ENCODE peak calls at places on chromosomes 6 and 20, in four cellular contexts. K is H1, W is GM12878, C is sigmoid colon. L is an unnamed sample.

GRCh38 chr6:157732007-157732406 is 91.0 kb upstream of the SNX9 start:
- DNase-seq in K (peak), W (no peak), C (no peak), L (no peak)

GRCh38 chr20:21019831-21020655 is 86.1 kb downstream of the LINC00237 start:
- DNase-seq in K (peak), W (no peak), C (no peak), L (no peak)

GRCh38 chr6:37934276-37934675 is 114.7 kb downstream of the ZFAND3 start:
- DNase-seq in K (no peak), W (no peak), C (no peak), L (no peak)

GRCh38 chr20:31573555-31574295 is 31.4 kb upstream of the ID1 start:
- DNase-seq in K (no peak), W (no peak), C (peak), L (no peak)

GRCh38 chr6:156563710-156564109 is 213.5 kb upstream of the ARID1B start:
- DNase-seq in K (no peak), W (no peak), C (no peak), L (no peak)

GRCh38 chr6:45438849-45439406 is 61.2 kb upstream of the SUPT3H start:
- DNase-seq in K (no peak), W (no peak), C (no peak), L (no peak)

GRCh38 chr6:81204741-81205140 is 547.7 kb downstream of the TENT5A start:
- DNase-seq in K (no peak), W (no peak), C (no peak), L (no peak)

GRCh38 chr6:29251741-29252140 is 49.8 kb upstream of the OR14J1 start:
- DNase-seq in K (no peak), W (no peak), C (no peak), L (no peak)

GRCh38 chr6:100475554-100476325 is 11.0 kb upstream of the SIM1 start:
- DNase-seq in K (no peak), W (peak), C (no peak), L (no peak)

GRCh38 chr6:8057793-8058192 is 6.4 kb downstream of the BLOC1S5 start:
- DNase-seq in K (no peak), W (no peak), C (no peak), L (no peak)

GRCh38 chr6:90155114-90155513 is 141.5 kb downstream of the BACH2 start:
- DNase-seq in K (no peak), W (no peak), C (no peak), L (no peak)

GRCh38 chr6:158110986-158111385 is 57.1 kb downstream of the SERAC1 start:
- DNase-seq in K (no peak), W (no peak), C (no peak), L (no peak)

GRCh38 chr20:50872562-50873288 is 58.5 kb downstream of the ADNP start:
- DNase-seq in K (no peak), W (no peak), C (no peak), L (no peak)

GRCh38 chr6:20350215-20350614 is 51.5 kb upstream of the E2F3 start:
- DNase-seq in K (no peak), W (no peak), C (no peak), L (no peak)

GRCh38 chr6:12160350-12160749 is 129.8 kb upstream of the EDN1 start:
- DNase-seq in K (no peak), W (no peak), C (peak), L (no peak)

GRCh38 chr6:34558172-34558714 is 2.1 kb upstream of the SPDEF start:
- DNase-seq in K (no peak), W (no peak), C (no peak), L (no peak)

GRCh38 chr6:110116258-110116657 is 63.2 kb downstream of the WASF1 start:
- DNase-seq in K (no peak), W (no peak), C (no peak), L (no peak)

GRCh38 chr6:12555267-12555666 is 161.3 kb upstream of the PHACTR1 start:
- DNase-seq in K (no peak), W (no peak), C (no peak), L (no peak)

GRCh38 chr20:1326031-1326930 is 2.7 kb downstream of the SDCBP2 start:
- DNase-seq in K (no peak), W (no peak), C (peak), L (peak)

GRCh38 chr20:56440346-56441007 is 27.9 kb upstream of the RTF2 start:
- DNase-seq in K (no peak), W (peak), C (peak), L (no peak)

GRCh38 chr6:13478525-13478962 is 8.9 kb downstream of the GFOD1 start:
- DNase-seq in K (no peak), W (no peak), C (no peak), L (no peak)

GRCh38 chr6:137172734-137173431 is 561 bp downstream of the IL22RA2 start:
- DNase-seq in K (no peak), W (no peak), C (no peak), L (no peak)

GRCh38 chr20:52461602-52462001 is 270.0 kb upstream of the ZFP64 start:
- DNase-seq in K (no peak), W (no peak), C (no peak), L (no peak)

GRCh38 chr6:163533443-163533842 is 118.9 kb downstream of the QKI start:
- DNase-seq in K (no peak), W (no peak), C (no peak), L (no peak)

GRCh38 chr20:8131598-8132014 is 460 bp upstream of the PLCB1 start:
- DNase-seq in K (no peak), W (no peak), C (no peak), L (no peak)

GRCh38 chr6:156869986-156870398 is 92.8 kb downstream of the ARID1B start:
- DNase-seq in K (peak), W (no peak), C (no peak), L (no peak)

GRCh38 chr20:63942250-63943006 is 13.8 kb downstream of the UCKL1 start:
- DNase-seq in K (peak), W (no peak), C (peak), L (peak)

GRCh38 chr20:7029005-7029404 is 261.5 kb downstream of the BMP2 start:
- DNase-seq in K (no peak), W (no peak), C (no peak), L (no peak)

GRCh38 chr6:19515939-19516338 is 321.2 kb upstream of the ID4 start:
- DNase-seq in K (no peak), W (no peak), C (no peak), L (no peak)

GRCh38 chr6:151341481-151342195 is 49.7 kb downstream of the ZBTB2 start:
- DNase-seq in K (peak), W (no peak), C (no peak), L (no peak)

GRCh38 chr20:22810626-22811559 is 224.2 kb upstream of the SSTR4 start:
- DNase-seq in K (peak), W (no peak), C (no peak), L (no peak)

GRCh38 chr20:22248052-22248667 is 336.2 kb downstream of the FOXA2 start:
- DNase-seq in K (peak), W (no peak), C (no peak), L (no peak)

GRCh38 chr6:139392834-139393233 is 18.4 kb upstream of the CITED2 start:
- DNase-seq in K (no peak), W (peak), C (no peak), L (no peak)

GRCh38 chr6:33772114-33772830 is 16.7 kb downstream of the LEMD2 start:
- DNase-seq in K (no peak), W (no peak), C (no peak), L (no peak)

GRCh38 chr20:44627364-44628010 is 24.0 kb downstream of the ADA start:
- DNase-seq in K (no peak), W (no peak), C (no peak), L (no peak)

GRCh38 chr6:134381926-134382325 is 64.0 kb upstream of the SGK1 start:
- DNase-seq in K (no peak), W (no peak), C (no peak), L (no peak)

GRCh38 chr20:53769041-53769440 is 175.4 kb upstream of the ZNF217 start:
- DNase-seq in K (no peak), W (no peak), C (no peak), L (no peak)

GRCh38 chr20:61896058-61896961 is 169.4 kb downstream of the TAF4 start:
- DNase-seq in K (peak), W (no peak), C (no peak), L (peak)

GRCh38 chr6:57224769-57225515 is 2.8 kb upstream of the RAB23 start:
- DNase-seq in K (no peak), W (no peak), C (no peak), L (no peak)

GRCh38 chr6:57221191-57221935 is 744 bp downstream of the RAB23 start:
- DNase-seq in K (peak), W (no peak), C (peak), L (peak)

GRCh38 chr6:57220083-57220703 is 1.9 kb downstream of the RAB23 start:
- DNase-seq in K (no peak), W (no peak), C (no peak), L (no peak)

GRCh38 chr6:57222684-57223077 is 574 bp upstream of the RAB23 start:
- DNase-seq in K (no peak), W (no peak), C (no peak), L (no peak)

GRCh38 chr6:57221936-57222683 is at the start of gene RAB23:
- DNase-seq in K (peak), W (peak), C (peak), L (peak)
- TF ChIP-seq POLR2A in K (peak), W (peak), C (peak), L (peak)

DNA sequence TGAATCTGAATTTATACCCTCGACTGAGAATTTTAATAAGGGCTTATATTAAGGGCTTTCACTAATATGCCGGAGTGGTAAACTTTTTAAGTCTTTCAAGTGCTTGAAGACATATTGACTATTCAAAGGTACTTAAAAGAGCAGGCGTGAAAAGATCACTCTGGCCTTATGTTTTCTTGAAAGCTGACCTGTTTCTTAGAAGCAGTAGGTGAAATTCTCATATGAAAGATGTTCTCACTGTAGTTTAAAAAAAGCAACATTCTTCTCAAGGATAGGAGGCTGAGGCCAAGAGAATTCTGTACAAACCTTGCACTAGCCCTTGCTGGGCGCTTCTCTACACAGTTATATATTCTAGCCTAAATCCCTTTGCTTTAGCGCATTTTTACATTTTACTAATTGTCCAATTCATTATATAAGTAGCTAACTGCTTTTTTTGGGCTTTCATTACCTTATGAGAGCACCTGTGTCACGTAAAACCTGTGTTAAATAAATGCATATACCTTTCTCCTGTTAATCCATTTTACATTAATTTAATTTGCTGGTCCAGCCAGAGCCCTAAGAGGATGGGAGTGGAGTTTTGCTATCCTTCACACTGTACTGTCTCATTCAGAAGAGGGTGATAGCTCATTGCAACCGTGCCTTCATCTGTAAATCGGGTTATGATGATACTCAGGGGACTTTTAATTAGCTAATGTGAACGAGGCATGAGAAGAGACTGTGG is 59.6 kb upstream of the HFE start:
- DNase-seq in K (no peak), W (no peak), C (no peak), L (no peak)
- H3K27ac ChIP-seq in K (peak), W (peak), C (peak), L (peak)

GRCh38 chr6:43771210-43771857 is 1.3 kb downstream of the VEGFA start:
- DNase-seq in K (peak), W (no peak), C (peak), L (peak)

GRCh38 chr6:43770417-43771209 is 602 bp downstream of the VEGFA start:
- DNase-seq in K (peak), W (no peak), C (peak), L (peak)

GRCh38 chr6:43768506-43768860 is 1.5 kb upstream of the VEGFA start:
- DNase-seq in K (no peak), W (no peak), C (peak), L (no peak)

GRCh38 chr6:43768983-43769525 is 957 bp upstream of the VEGFA start:
- DNase-seq in K (no peak), W (no peak), C (peak), L (peak)

GRCh38 chr6:43769526-43770416 is at the start of gene VEGFA:
- DNase-seq in K (peak), W (peak), C (peak), L (peak)
- TF ChIP-seq EP300 in K (no peak), W (no peak), C (no peak), L (no peak)

DNA sequence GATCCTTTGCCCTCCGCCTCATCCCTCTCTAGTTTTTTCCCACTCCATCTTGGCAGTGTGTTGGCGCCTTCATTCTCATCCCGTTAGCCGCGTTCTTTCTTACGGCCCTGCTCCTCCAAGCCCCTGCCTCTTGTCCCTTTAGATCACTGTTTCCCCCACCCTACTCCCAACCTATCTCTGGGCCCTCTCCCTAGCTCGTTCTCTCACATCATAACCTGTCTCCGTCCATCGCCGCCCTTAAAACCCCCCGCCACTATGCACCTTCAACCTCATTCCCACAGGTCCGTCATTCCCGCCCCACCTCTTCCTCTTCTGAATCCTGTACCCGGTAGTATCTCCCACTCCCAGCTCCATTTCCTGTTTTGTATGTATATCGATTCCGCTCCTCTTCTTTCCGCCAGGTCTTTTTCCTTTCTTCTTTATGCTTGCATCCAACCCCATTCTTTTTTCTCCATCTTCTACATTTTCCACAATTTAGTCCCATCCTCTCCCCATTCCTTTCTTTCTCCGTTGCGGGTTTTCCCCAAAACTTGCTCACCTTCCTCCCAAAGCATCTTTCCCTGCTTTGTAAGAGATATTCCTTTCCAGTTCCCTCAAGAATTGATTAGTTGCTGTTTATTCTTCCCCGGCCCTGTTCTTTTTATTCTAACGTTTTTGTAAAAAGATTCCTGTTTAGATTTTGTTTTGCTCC is 671 bp downstream of the EFHC1 start:
- DNase-seq in K (peak), W (no peak), C (peak), L (peak)
- TF ChIP-seq POLR2A in K (no peak), W (no peak), C (no peak), L (no peak)

GRCh38 chr6:15350386-15351083 is 104.7 kb downstream of the JARID2 start:
- DNase-seq in K (no peak), W (no peak), C (no peak), L (no peak)
- H3K27ac ChIP-seq in K (no peak), W (no peak), C (no peak), L (no peak)

DNA sequence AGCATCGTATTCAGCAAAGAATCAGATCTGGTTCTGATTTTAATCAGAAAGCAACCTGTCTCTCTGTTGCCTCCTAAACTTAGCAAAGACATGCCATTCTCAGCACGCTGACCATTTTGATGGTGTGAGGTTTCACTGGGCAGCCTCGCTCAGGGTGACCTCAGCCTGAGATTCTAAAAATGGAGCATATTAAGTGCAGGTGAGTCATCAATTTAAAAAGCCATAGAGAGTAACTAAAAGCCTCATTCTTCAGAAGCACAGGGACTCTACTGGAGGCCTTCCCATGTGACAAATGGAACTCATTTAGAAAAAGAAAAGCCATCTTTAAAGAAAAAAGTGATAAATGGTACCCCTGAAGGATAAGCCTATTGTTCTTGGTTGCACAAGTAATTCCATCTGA is 91.3 kb downstream of the FILIP1 start:
- DNase-seq in K (no peak), W (no peak), C (no peak), L (no peak)
- TF ChIP-seq EP300 in K (no peak), W (no peak), C (no peak), L (no peak)

GRCh38 chr6:30259140-30260035 is 46.2 kb upstream of the TRIM26 start:
- DNase-seq in K (peak), W (peak), C (peak), L (peak)
- TF ChIP-seq POLR2A in K (no peak), W (peak), C (no peak), L (no peak)

DNA sequence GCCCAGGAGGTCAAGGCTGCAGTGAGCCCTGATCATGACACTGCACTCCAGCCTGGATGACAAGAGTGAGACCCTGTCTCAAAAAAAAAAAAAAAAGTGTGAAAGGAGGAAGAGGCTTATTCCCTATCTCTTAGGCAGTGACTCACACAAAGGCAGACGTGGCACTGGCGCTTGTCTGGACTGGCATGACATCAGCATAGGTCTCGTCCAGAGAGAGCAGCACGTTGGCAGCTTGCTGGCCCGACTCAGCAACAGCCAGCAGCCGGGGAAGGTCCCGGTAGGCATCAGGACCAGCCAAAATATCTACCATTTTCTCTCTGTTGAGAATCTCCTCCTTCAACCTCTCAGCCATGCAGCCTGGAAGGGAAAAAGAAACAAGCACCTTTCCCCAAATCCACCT is 14.1 kb downstream of the CDK5RAP1 start:
- DNase-seq in K (no peak), W (no peak), C (no peak), L (no peak)
- H3K27ac ChIP-seq in K (no peak), W (no peak), C (no peak), L (no peak)

GRCh38 chr20:48040491-48040890 is 255.2 kb upstream of the SULF2 start:
- DNase-seq in K (no peak), W (no peak), C (no peak), L (no peak)

GRCh38 chr20:48040051-48040450 is 254.8 kb upstream of the SULF2 start:
- DNase-seq in K (no peak), W (no peak), C (no peak), L (no peak)

GRCh38 chr20:48042628-48043027 is 257.3 kb upstream of the SULF2 start:
- DNase-seq in K (no peak), W (no peak), C (no peak), L (no peak)

GRCh38 chr20:48039514-48039913 is 254.2 kb upstream of the SULF2 start:
- DNase-seq in K (no peak), W (no peak), C (no peak), L (no peak)

DNA sequence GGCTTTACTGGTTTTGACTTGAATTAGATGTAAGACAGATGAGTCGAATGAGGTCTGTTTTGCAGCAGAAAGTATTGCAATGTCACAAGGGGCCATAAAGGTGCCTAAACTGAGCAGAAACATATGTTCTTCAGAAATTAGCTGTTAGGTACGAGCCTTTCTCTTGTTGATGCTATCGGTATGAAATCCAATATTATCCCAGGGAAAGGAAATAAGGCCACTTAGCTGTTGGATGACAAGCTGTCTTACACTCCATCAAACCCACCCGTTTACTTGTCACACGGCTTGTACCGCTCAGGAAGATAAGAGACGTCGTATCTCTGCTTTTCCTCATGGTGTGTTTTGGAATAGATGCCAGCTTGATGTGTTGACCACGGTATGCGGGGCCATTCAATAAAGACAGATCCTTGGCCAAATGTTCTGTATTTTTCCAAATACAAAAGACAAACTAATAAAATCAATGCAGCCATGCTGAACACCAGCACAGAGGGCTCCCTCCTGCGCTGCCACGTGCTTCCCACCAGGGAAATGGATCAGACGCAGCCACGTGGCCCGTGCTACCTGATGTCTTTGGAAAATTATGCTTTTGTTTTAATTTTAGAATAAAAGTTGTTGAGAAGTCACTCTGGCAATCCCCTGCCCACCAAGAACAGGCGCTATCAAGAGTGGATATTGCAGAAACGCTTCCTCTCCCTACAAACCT is 255.9 kb upstream of the SULF2 start:
- DNase-seq in K (no peak), W (no peak), C (no peak), L (no peak)
- TF ChIP-seq EP300 in K (no peak), W (no peak), C (no peak), L (no peak)

L was measured in ovary.